ENCODE peak calls at places on chromosomes 5 and 9, in four cellular contexts. J is fibroblast of lung, M is ovary, G is AG04450. C is an unnamed sample.

GRCh38 chr9:134328841-134329575 is 2.8 kb downstream of the RXRA start:
- DNase-seq in M (peak; percentile 68), J (peak; percentile 46), G (no peak), C (no peak)

GRCh38 chr9:134809296-134809695 is 71.3 kb upstream of the FCN2 start:
- DNase-seq in G (no peak), J (no peak), M (no peak), C (no peak)

GRCh38 chr5:141430332-141431113 is at the start of gene PCDHGA12:
- DNase-seq in M (no peak), G (no peak), J (peak; percentile 94), C (peak; percentile 52)

GRCh38 chr5:73447234-73448071 is 1.1 kb downstream of the FOXD1 start:
- DNase-seq in M (no peak), G (no peak), J (peak; percentile 72), C (no peak)

GRCh38 chr5:88940712-88941111 is 57.7 kb upstream of the MEF2C start:
- DNase-seq in G (no peak), M (no peak), J (no peak), C (no peak)

GRCh38 chr5:26245327-26245726 is 793.1 kb downstream of the CDH9 start:
- DNase-seq in M (no peak), G (no peak), J (no peak), C (no peak)

GRCh38 chr5:74625742-74626241 is 14.7 kb downstream of the ENC1 start:
- DNase-seq in J (no peak), G (no peak), M (no peak), C (no peak)

GRCh38 chr5:180135128-180135955 is 63.8 kb upstream of the RNF130 start:
- DNase-seq in M (no peak), J (peak; percentile 56), G (peak; percentile 24), C (peak; percentile 5)

GRCh38 chr5:135191084-135191826 is 157.2 kb upstream of the PITX1 start:
- DNase-seq in M (peak; percentile 56), J (peak; percentile 63), G (peak; percentile 44), C (no peak)

GRCh38 chr5:149680810-149681221 is 49.3 kb upstream of the PPARGC1B start:
- DNase-seq in J (no peak), M (no peak), G (no peak), C (no peak)

GRCh38 chr5:2015961-2016360 is 133.2 kb upstream of the IRX4 start:
- DNase-seq in G (no peak), J (no peak), M (no peak), C (no peak)

GRCh38 chr5:56018860-56019259 is 24.1 kb upstream of the IL6ST start:
- DNase-seq in G (no peak), M (no peak), J (no peak), C (no peak)

GRCh38 chr5:149358294-149358651 is 427 bp downstream of the PCYOX1L start:
- DNase-seq in M (peak; percentile 69), J (no peak), G (no peak), C (no peak)

GRCh38 chr5:103744159-103744558 is 181.6 kb upstream of the NUDT12 start:
- DNase-seq in M (no peak), J (peak; percentile 91), G (peak; percentile 2), C (peak; percentile 21)

GRCh38 chr5:177336112-177336511 is 15.4 kb downstream of the LMAN2 start:
- DNase-seq in M (no peak), J (peak; percentile 8), G (no peak), C (no peak)

GRCh38 chr9:546797-547223 is 294.7 kb upstream of the DMRT1 start:
- DNase-seq in G (no peak), J (peak; percentile 27), M (no peak), C (no peak)

GRCh38 chr5:6384856-6385255 is 6.5 kb upstream of the MED10 start:
- DNase-seq in M (no peak), J (no peak), G (no peak), C (no peak)

GRCh38 chr5:157308826-157309465 is 43.0 kb downstream of the CYFIP2 start:
- DNase-seq in M (no peak), J (no peak), G (no peak), C (peak; percentile 28)

DNA sequence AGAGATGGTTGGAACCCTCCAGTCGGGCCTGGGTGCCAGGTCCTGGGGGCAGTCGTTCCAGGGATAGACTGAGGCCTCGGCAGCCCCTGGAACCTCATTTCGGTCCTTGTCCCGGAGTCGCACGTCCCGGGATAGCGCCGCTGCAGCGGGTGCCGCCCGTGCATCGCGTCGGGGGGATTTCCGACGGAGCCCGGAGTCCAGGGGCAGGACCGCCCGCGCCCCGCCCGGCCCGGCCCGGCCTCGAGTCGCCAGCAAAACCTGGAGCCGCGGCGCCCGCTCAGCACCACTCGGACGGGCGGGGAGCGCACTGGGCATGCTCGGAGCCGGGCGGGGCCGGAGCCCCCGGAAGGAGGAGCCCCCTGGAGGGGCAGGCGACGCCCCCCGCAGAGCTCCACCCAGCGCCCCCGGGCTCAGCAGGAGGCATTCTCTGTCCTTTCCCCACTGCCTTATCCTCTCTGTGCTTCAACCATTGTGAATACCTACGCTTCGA is 1.6 kb upstream of the PTPN3 start:
- DNase-seq in J (no peak), M (no peak), G (no peak), C (no peak)
- H3K4me3 ChIP-seq in J (peak overlapping the region; percentile 26), M (peak overlapping the region; percentile 29), G (peak overlapping the region; percentile 42), C (no peak overlapping the region)

GRCh38 chr9:132427015-132427414 is 17.0 kb downstream of the CFAP77 start:
- DNase-seq in J (no peak), G (no peak), M (no peak), C (no peak)

GRCh38 chr9:132430998-132431397 is 21.0 kb downstream of the CFAP77 start:
- DNase-seq in G (no peak), M (no peak), J (no peak), C (no peak)

GRCh38 chr9:132423503-132423902 is 13.5 kb downstream of the CFAP77 start:
- DNase-seq in M (no peak), G (no peak), J (no peak), C (no peak)

GRCh38 chr9:132422574-132422973 is 12.6 kb downstream of the CFAP77 start:
- DNase-seq in M (no peak), J (no peak), G (no peak), C (no peak)

DNA sequence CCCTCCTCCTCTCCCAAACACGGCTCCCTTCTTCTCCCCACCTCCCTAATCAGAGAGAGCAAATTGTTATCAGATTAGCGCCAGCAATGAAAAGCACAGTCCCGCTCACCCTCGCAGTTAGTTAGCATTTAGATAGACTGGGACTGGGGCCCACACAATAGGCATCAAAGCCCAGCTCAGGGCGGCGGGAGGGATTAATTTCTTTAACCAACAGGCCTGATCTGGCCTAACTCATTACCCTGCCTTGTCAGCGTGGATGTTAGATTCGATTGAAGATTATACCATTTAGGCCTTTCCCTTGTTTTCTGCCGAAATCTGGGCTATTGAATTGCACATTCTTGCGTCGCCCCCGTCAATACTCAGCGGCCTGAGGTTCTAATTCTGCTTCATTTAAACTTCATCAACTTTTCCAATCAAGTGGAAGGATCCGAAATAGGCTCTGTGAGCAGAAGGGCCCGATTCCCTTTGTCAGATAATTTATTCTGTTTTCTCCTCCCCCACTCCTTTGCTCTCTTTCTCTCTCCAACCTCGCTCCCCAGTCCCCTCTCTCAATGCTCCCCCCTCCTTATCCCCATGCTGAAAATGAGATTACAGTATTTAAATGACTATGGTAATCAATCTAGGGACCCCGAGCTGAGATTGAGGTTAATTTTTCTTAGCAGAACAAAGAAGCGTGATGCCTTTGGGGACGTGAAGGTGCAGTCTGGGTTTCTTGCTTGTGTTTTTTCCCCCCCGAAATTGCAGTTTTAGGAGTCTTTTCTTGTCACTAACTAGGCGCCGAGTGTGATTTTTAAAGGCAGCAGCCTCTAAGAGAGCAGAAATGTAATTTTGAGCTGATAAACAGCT is 15.1 kb downstream of the CFAP77 start:
- DNase-seq in M (no peak), G (no peak), J (no peak), C (no peak)
- TF ChIP-seq CTCF in M (no peak), G (no peak), J (no peak), C (no peak)

DNA sequence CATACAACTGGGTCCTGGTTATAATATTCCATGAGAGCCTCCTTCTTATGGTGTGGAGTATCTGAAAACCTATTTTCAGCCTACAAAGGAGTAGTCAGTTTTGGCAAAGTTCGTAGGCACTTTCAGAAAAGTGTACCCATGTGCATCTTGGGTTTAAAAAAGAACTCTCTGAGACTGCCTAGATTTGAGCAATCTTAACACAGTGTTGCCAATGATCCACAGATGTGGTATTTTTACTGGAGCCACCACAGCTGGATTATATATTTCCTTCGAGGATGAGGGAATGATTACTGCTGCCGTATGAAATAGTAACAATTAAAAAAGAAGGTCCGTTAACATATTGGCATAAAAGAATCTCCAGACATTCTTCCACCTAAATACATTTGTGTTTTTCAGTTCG is 1.1 kb downstream of the PALM2AKAP2 start:
- DNase-seq in G (no peak), M (no peak), J (peak; percentile 54), C (no peak)
- H3K4me3 ChIP-seq in G (peak overlapping the region; percentile 88), M (peak overlapping the region; percentile 66), J (peak overlapping the region; percentile 88), C (peak overlapping the region; percentile 88)

GRCh38 chr5:77828445-77828844 is 52.3 kb upstream of the TBCA start:
- DNase-seq in J (no peak), M (no peak), G (no peak), C (no peak)
- TF ChIP-seq CTCF in J (no peak), M (no peak), G (peak; percentile 30), C (no peak)

DNA sequence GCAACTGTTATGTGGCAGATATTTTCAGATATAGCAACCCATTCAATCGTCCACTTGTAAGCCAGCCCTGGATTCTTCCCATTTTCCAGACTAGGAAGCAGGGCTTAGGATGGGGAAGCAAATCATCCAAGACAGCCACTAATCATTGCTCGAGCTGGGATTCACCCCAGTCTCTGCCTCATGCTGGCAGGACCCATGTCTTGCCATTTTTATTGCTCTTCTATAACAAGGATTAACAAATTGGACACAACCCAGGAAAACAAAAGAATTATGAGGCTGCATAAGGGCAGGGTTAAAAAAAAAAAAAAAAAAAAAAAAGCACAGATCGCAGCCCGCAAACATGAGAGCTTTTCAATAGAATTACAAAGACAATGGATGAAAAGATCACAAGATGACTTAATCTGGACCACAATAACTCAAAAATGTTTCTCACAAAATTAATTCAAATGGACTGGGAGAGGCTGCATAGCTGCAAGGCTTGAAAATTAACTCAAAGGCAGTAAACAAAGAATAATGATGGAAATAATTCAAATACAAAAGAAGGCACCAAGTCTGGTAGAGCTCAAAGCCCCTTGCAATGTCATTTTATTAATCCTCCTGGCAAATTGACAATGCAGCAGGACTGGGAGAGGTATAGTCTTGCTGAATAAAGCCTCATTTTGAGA is 40.6 kb downstream of the ASTN2 start:
- DNase-seq in J (no peak), G (no peak), M (no peak), C (no peak)
- H3K4me3 ChIP-seq in J (no peak overlapping the region), G (no peak overlapping the region), M (no peak overlapping the region), C (no peak overlapping the region)

GRCh38 chr5:170633235-170634041 is 129.6 kb downstream of the KCNIP1 start:
- DNase-seq in J (peak; percentile 89), M (peak; percentile 73), G (peak; percentile 36), C (peak; percentile 37)

GRCh38 chr5:170631471-170632195 is 127.8 kb downstream of the KCNIP1 start:
- DNase-seq in G (no peak), J (no peak), M (no peak), C (no peak)

GRCh38 chr5:170632985-170633234 is 129.1 kb downstream of the KCNIP1 start:
- DNase-seq in J (no peak), M (peak; percentile 74), G (no peak), C (no peak)

GRCh38 chr5:170630711-170631141 is 126.9 kb downstream of the KCNIP1 start:
- DNase-seq in M (no peak), J (no peak), G (no peak), C (no peak)

GRCh38 chr5:170632266-170632984 is 128.6 kb downstream of the KCNIP1 start:
- DNase-seq in J (no peak), G (no peak), M (no peak), C (no peak)
- TF ChIP-seq CTCF in J (no peak), G (peak; percentile 21), M (no peak), C (no peak)